ENCODE peak calls at places on chromosomes 12 and 14, in ten cellular contexts. C is GM23248; B is HuH-7; M is T47D; Q is stimulated activated CD8-positive, alpha-beta memory T cell treated with anti-CD3 and anti-CD28 coated beads, Interleukin-12 subunit alpha, Interleukin-12 subunit beta, amount 100 ng/mL, for 4 hours; K is head of caudate nucleus; H is astrocyte of the spinal cord; S is activated naive CD4-positive, alpha-beta T cell; G is endothelial cell; N is Calu3. I is an unnamed sample.

GRCh38 chr12:49131973-49132461 is 822 bp upstream of the TUBA1B start:
- DNase-seq in K (no peak), G (no peak), S (no peak), M (peak), C (peak), H (peak), Q (no peak), N (no peak), B (no peak), I (peak)

GRCh38 chr12:31004666-31005065 is 69.0 kb upstream of the DDX11 start:
- DNase-seq in C (no peak), K (no peak), S (no peak), G (no peak), B (no peak), N (no peak), H (no peak), M (no peak), Q (no peak), I (no peak)

GRCh38 chr14:88321692-88322504 is 1.2 kb downstream of the KCNK10 start:
- DNase-seq in M (no peak), H (no peak), Q (no peak), K (no peak), G (no peak), S (no peak), C (no peak), B (no peak), N (no peak), I (no peak)

GRCh38 chr12:116346222-116346621 is 68.7 kb upstream of the MED13L start:
- DNase-seq in K (no peak), H (peak), S (no peak), B (no peak), Q (no peak), N (no peak), C (no peak), M (no peak), G (no peak), I (peak)

GRCh38 chr12:124923906-124924734 is 9.7 kb upstream of the UBC start:
- DNase-seq in M (no peak), G (no peak), H (peak), S (no peak), C (peak), Q (no peak), K (no peak), N (peak), B (no peak), I (no peak)

GRCh38 chr12:3838065-3838464 is 35.1 kb downstream of the PARP11 start:
- DNase-seq in N (no peak), G (no peak), M (no peak), C (no peak), B (no peak), H (no peak), S (no peak), Q (no peak), K (no peak), I (no peak)

GRCh38 chr12:68189766-68190700 is 30.5 kb upstream of the IFNG start:
- DNase-seq in B (no peak), K (no peak), C (peak), M (no peak), S (no peak), Q (no peak), H (peak), N (no peak), G (no peak), I (peak)

GRCh38 chr12:30515351-30515750 is 180.3 kb downstream of the IPO8 start:
- DNase-seq in K (no peak), C (peak), N (no peak), Q (no peak), B (no peak), G (no peak), S (no peak), M (no peak), H (peak), I (peak)

GRCh38 chr12:48350249-48351021 is at the start of gene ZNF641:
- DNase-seq in Q (peak), C (peak), M (peak), H (peak), N (peak), S (peak), B (peak), K (peak), G (peak), I (peak)

GRCh38 chr14:54106802-54107377 is 150.3 kb upstream of the BMP4 start:
- DNase-seq in K (no peak), S (no peak), N (peak), Q (no peak), B (no peak), H (no peak), M (peak), G (no peak), C (peak), I (peak)

GRCh38 chr14:92956961-92957360 is 34.0 kb downstream of the CHGA start:
- DNase-seq in M (no peak), C (no peak), G (no peak), N (no peak), H (no peak), Q (no peak), B (no peak), K (peak), S (no peak), I (no peak)

GRCh38 chr12:53355121-53355520 is 19.0 kb upstream of the SP7 start:
- DNase-seq in S (no peak), Q (no peak), H (no peak), N (no peak), K (no peak), M (no peak), G (no peak), B (no peak), C (no peak), I (no peak)

GRCh38 chr12:98733667-98734350 is 88.7 kb downstream of the APAF1 start:
- DNase-seq in Q (no peak), N (no peak), S (no peak), G (no peak), C (peak), H (no peak), M (no peak), K (no peak), B (no peak), I (no peak)

GRCh38 chr12:105418232-105418631 is 87.7 kb downstream of the C12orf75 start:
- DNase-seq in Q (no peak), C (peak), N (peak), B (no peak), G (no peak), S (no peak), H (peak), M (no peak), K (no peak), I (peak)

GRCh38 chr12:108995370-108995992 is 25.4 kb downstream of the SVOP start:
- DNase-seq in S (no peak), M (no peak), H (no peak), Q (no peak), B (no peak), K (no peak), C (no peak), G (no peak), N (no peak), I (no peak)

GRCh38 chr14:21071225-21072041 is 1.3 kb downstream of the ARHGEF40 start:
- DNase-seq in M (no peak), B (peak), C (peak), K (peak), S (no peak), G (peak), H (peak), Q (no peak), N (peak), I (peak)

GRCh38 chr12:113234483-113234882 is 13.2 kb downstream of the TPCN1 start:
- DNase-seq in B (no peak), G (no peak), C (no peak), N (no peak), S (no peak), Q (no peak), M (no peak), H (no peak), K (no peak), I (no peak)

GRCh38 chr14:90519262-90519920 is 122.6 kb downstream of the CALM1 start:
- DNase-seq in C (no peak), Q (no peak), H (no peak), K (no peak), S (no peak), M (no peak), B (no peak), G (no peak), N (no peak), I (no peak)